ENCODE peak calls at places on chromosome 5, in ten cellular contexts. One of them, this sample, is unnamed.
A peak's percentile ranks its signal among the peaks of the same experiment; 100 is the strongest.

GRCh38 chr5:118365718-118366117 is 622.6 kb downstream of the DTWD2 start:
- DNase-seq in A549: no peak
- DNase-seq in stomach: no peak
- DNase-seq in upper lobe of left lung: no peak
- DNase-seq in suprapubic skin: no peak
- DNase-seq in ovary: no peak
- DNase-seq in tibial nerve: no peak
- DNase-seq in HepG2: no peak
- DNase-seq in H1: no peak
- DNase-seq in esophagus muscularis mucosa: no peak
- DNase-seq in this sample: no peak

GRCh38 chr5:15260347-15261278 is 239.4 kb upstream of the FBXL7 start:
- DNase-seq in A549: no peak
- DNase-seq in stomach: no peak
- DNase-seq in upper lobe of left lung: no peak
- DNase-seq in suprapubic skin: no peak
- DNase-seq in ovary: no peak
- DNase-seq in tibial nerve: no peak
- DNase-seq in HepG2: no peak
- DNase-seq in H1: no peak
- DNase-seq in esophagus muscularis mucosa: no peak
- DNase-seq in this sample: no peak

GRCh38 chr5:171092194-171092593 is 216.9 kb upstream of the TLX3 start:
- DNase-seq in A549: peak; percentile 3
- DNase-seq in stomach: no peak
- DNase-seq in upper lobe of left lung: no peak
- DNase-seq in suprapubic skin: no peak
- DNase-seq in ovary: no peak
- DNase-seq in tibial nerve: no peak
- DNase-seq in HepG2: no peak
- DNase-seq in H1: no peak
- DNase-seq in esophagus muscularis mucosa: no peak
- DNase-seq in this sample: no peak

GRCh38 chr5:132473608-132474007 is 17.0 kb downstream of the IRF1 start:
- DNase-seq in A549: no peak
- DNase-seq in stomach: peak; percentile 10
- DNase-seq in upper lobe of left lung: no peak
- DNase-seq in suprapubic skin: peak; percentile 49
- DNase-seq in ovary: no peak
- DNase-seq in tibial nerve: no peak
- DNase-seq in HepG2: no peak
- DNase-seq in H1: no peak
- DNase-seq in esophagus muscularis mucosa: no peak
- DNase-seq in this sample: peak; percentile 3

GRCh38 chr5:61450170-61450815 is 118.2 kb downstream of the ZSWIM6 start:
- DNase-seq in A549: peak; percentile 82
- DNase-seq in stomach: no peak
- DNase-seq in upper lobe of left lung: no peak
- DNase-seq in suprapubic skin: no peak
- DNase-seq in ovary: no peak
- DNase-seq in tibial nerve: no peak
- DNase-seq in HepG2: no peak
- DNase-seq in H1: no peak
- DNase-seq in esophagus muscularis mucosa: no peak
- DNase-seq in this sample: no peak

GRCh38 chr5:66958984-66959641 is 237.5 kb downstream of the CD180 start:
- DNase-seq in A549: peak; percentile 44
- DNase-seq in stomach: no peak
- DNase-seq in upper lobe of left lung: peak; percentile 62
- DNase-seq in suprapubic skin: peak; percentile 62
- DNase-seq in ovary: peak; percentile 28
- DNase-seq in tibial nerve: no peak
- DNase-seq in HepG2: no peak
- DNase-seq in H1: no peak
- DNase-seq in esophagus muscularis mucosa: no peak
- DNase-seq in this sample: no peak

GRCh38 chr5:173535976-173536639 is 80.3 kb downstream of the BOD1 start:
- DNase-seq in A549: no peak
- DNase-seq in stomach: no peak
- DNase-seq in upper lobe of left lung: no peak
- DNase-seq in suprapubic skin: no peak
- DNase-seq in ovary: no peak
- DNase-seq in tibial nerve: no peak
- DNase-seq in HepG2: no peak
- DNase-seq in H1: no peak
- DNase-seq in esophagus muscularis mucosa: no peak
- DNase-seq in this sample: no peak

GRCh38 chr5:123582570-123583293 is 70.8 kb downstream of the CSNK1G3 start:
- DNase-seq in A549: no peak
- DNase-seq in stomach: no peak
- DNase-seq in upper lobe of left lung: no peak
- DNase-seq in suprapubic skin: no peak
- DNase-seq in ovary: no peak
- DNase-seq in tibial nerve: no peak
- DNase-seq in HepG2: no peak
- DNase-seq in H1: no peak
- DNase-seq in esophagus muscularis mucosa: no peak
- DNase-seq in this sample: no peak

GRCh38 chr5:33310471-33310870 is 130.3 kb upstream of the TARS1 start:
- DNase-seq in A549: peak; percentile 12
- DNase-seq in stomach: no peak
- DNase-seq in upper lobe of left lung: no peak
- DNase-seq in suprapubic skin: no peak
- DNase-seq in ovary: no peak
- DNase-seq in tibial nerve: no peak
- DNase-seq in HepG2: no peak
- DNase-seq in H1: no peak
- DNase-seq in esophagus muscularis mucosa: no peak
- DNase-seq in this sample: no peak

GRCh38 chr5:83714780-83715179 is 5.9 kb downstream of the HAPLN1 start:
- DNase-seq in A549: no peak
- DNase-seq in stomach: no peak
- DNase-seq in upper lobe of left lung: no peak
- DNase-seq in suprapubic skin: no peak
- DNase-seq in ovary: no peak
- DNase-seq in tibial nerve: no peak
- DNase-seq in HepG2: no peak
- DNase-seq in H1: no peak
- DNase-seq in esophagus muscularis mucosa: no peak
- DNase-seq in this sample: no peak

GRCh38 chr5:173498871-173499470 is 117.5 kb downstream of the BOD1 start:
- DNase-seq in A549: no peak
- DNase-seq in stomach: no peak
- DNase-seq in upper lobe of left lung: no peak
- DNase-seq in suprapubic skin: no peak
- DNase-seq in ovary: peak; percentile 49
- DNase-seq in tibial nerve: no peak
- DNase-seq in HepG2: peak; percentile 50
- DNase-seq in H1: no peak
- DNase-seq in esophagus muscularis mucosa: peak; percentile 87
- DNase-seq in this sample: no peak

GRCh38 chr5:134592141-134592746 is 40.4 kb downstream of the SAR1B start:
- DNase-seq in A549: no peak
- DNase-seq in stomach: peak; percentile 60
- DNase-seq in upper lobe of left lung: no peak
- DNase-seq in suprapubic skin: no peak
- DNase-seq in ovary: no peak
- DNase-seq in tibial nerve: no peak
- DNase-seq in HepG2: no peak
- DNase-seq in H1: peak; percentile 54
- DNase-seq in esophagus muscularis mucosa: no peak
- DNase-seq in this sample: no peak

GRCh38 chr5:56356121-56356875 is 123.2 kb upstream of the ANKRD55 start:
- DNase-seq in A549: no peak
- DNase-seq in stomach: no peak
- DNase-seq in upper lobe of left lung: no peak
- DNase-seq in suprapubic skin: no peak
- DNase-seq in ovary: no peak
- DNase-seq in tibial nerve: no peak
- DNase-seq in HepG2: peak; percentile 41
- DNase-seq in H1: no peak
- DNase-seq in esophagus muscularis mucosa: no peak
- DNase-seq in this sample: no peak

GRCh38 chr5:95712347-95712958 is 18.7 kb upstream of the RHOBTB3 start:
- DNase-seq in A549: peak; percentile 79
- DNase-seq in stomach: no peak
- DNase-seq in upper lobe of left lung: peak; percentile 49
- DNase-seq in suprapubic skin: no peak
- DNase-seq in ovary: no peak
- DNase-seq in tibial nerve: no peak
- DNase-seq in HepG2: no peak
- DNase-seq in H1: no peak
- DNase-seq in esophagus muscularis mucosa: no peak
- DNase-seq in this sample: no peak

GRCh38 chr5:140468188-140468587 is 66.6 kb downstream of the ANKHD1 start:
- DNase-seq in A549: no peak
- DNase-seq in stomach: no peak
- DNase-seq in upper lobe of left lung: no peak
- DNase-seq in suprapubic skin: no peak
- DNase-seq in ovary: no peak
- DNase-seq in tibial nerve: no peak
- DNase-seq in HepG2: no peak
- DNase-seq in H1: no peak
- DNase-seq in esophagus muscularis mucosa: no peak
- DNase-seq in this sample: no peak

GRCh38 chr5:103057208-103058130 is 62.5 kb downstream of the GIN1 start:
- DNase-seq in A549: peak; percentile 29
- DNase-seq in stomach: no peak
- DNase-seq in upper lobe of left lung: no peak
- DNase-seq in suprapubic skin: no peak
- DNase-seq in ovary: no peak
- DNase-seq in tibial nerve: no peak
- DNase-seq in HepG2: no peak
- DNase-seq in H1: no peak
- DNase-seq in esophagus muscularis mucosa: no peak
- DNase-seq in this sample: no peak

GRCh38 chr5:176560364-176560763 is 11.2 kb downstream of the CDHR2 start:
- DNase-seq in A549: no peak
- DNase-seq in stomach: no peak
- DNase-seq in upper lobe of left lung: no peak
- DNase-seq in suprapubic skin: no peak
- DNase-seq in ovary: no peak
- DNase-seq in tibial nerve: no peak
- DNase-seq in HepG2: no peak
- DNase-seq in H1: no peak
- DNase-seq in esophagus muscularis mucosa: no peak
- DNase-seq in this sample: no peak

GRCh38 chr5:145976431-145977155 is 40.2 kb downstream of the SH3RF2 start:
- DNase-seq in A549: peak; percentile 44
- DNase-seq in stomach: no peak
- DNase-seq in upper lobe of left lung: peak; percentile 22
- DNase-seq in suprapubic skin: no peak
- DNase-seq in ovary: no peak
- DNase-seq in tibial nerve: no peak
- DNase-seq in HepG2: no peak
- DNase-seq in H1: no peak
- DNase-seq in esophagus muscularis mucosa: no peak
- DNase-seq in this sample: no peak

GRCh38 chr5:74131256-74131655 is 505.3 kb downstream of the ARHGEF28 start:
- DNase-seq in A549: no peak
- DNase-seq in stomach: no peak
- DNase-seq in upper lobe of left lung: no peak
- DNase-seq in suprapubic skin: no peak
- DNase-seq in ovary: no peak
- DNase-seq in tibial nerve: no peak
- DNase-seq in HepG2: no peak
- DNase-seq in H1: no peak
- DNase-seq in esophagus muscularis mucosa: no peak
- DNase-seq in this sample: no peak

GRCh38 chr5:68740204-68740910 is 353.5 kb upstream of the SLC30A5 start:
- DNase-seq in A549: no peak
- DNase-seq in stomach: no peak
- DNase-seq in upper lobe of left lung: no peak
- DNase-seq in suprapubic skin: no peak
- DNase-seq in ovary: no peak
- DNase-seq in tibial nerve: no peak
- DNase-seq in HepG2: no peak
- DNase-seq in H1: no peak
- DNase-seq in esophagus muscularis mucosa: no peak
- DNase-seq in this sample: no peak
- TF ChIP-seq EP300 in A549: no peak
- TF ChIP-seq EP300 in stomach: no peak
- TF ChIP-seq EP300 in upper lobe of left lung: no peak
- TF ChIP-seq EP300 in suprapubic skin: no peak
- TF ChIP-seq EP300 in ovary: no peak
- TF ChIP-seq EP300 in tibial nerve: no peak
- TF ChIP-seq EP300 in HepG2: no peak
- TF ChIP-seq EP300 in H1: no peak
- TF ChIP-seq EP300 in esophagus muscularis mucosa: no peak
- TF ChIP-seq EP300 in this sample: no peak

GRCh38 chr5:8576178-8576577 is 707.2 kb downstream of the MTRR start:
- DNase-seq in A549: no peak
- DNase-seq in stomach: no peak
- DNase-seq in upper lobe of left lung: no peak
- DNase-seq in suprapubic skin: no peak
- DNase-seq in ovary: no peak
- DNase-seq in tibial nerve: no peak
- DNase-seq in HepG2: no peak
- DNase-seq in H1: no peak
- DNase-seq in esophagus muscularis mucosa: no peak
- DNase-seq in this sample: no peak
- TF ChIP-seq EP300 in A549: no peak
- TF ChIP-seq EP300 in stomach: no peak
- TF ChIP-seq EP300 in upper lobe of left lung: no peak
- TF ChIP-seq EP300 in suprapubic skin: no peak
- TF ChIP-seq EP300 in ovary: no peak
- TF ChIP-seq EP300 in tibial nerve: no peak
- TF ChIP-seq EP300 in HepG2: no peak
- TF ChIP-seq EP300 in H1: no peak
- TF ChIP-seq EP300 in esophagus muscularis mucosa: no peak
- TF ChIP-seq EP300 in this sample: no peak

GRCh38 chr5:16733597-16733996 is 116.8 kb upstream of the RETREG1 start:
- DNase-seq in A549: no peak
- DNase-seq in stomach: no peak
- DNase-seq in upper lobe of left lung: no peak
- DNase-seq in suprapubic skin: no peak
- DNase-seq in ovary: no peak
- DNase-seq in tibial nerve: no peak
- DNase-seq in HepG2: no peak
- DNase-seq in H1: no peak
- DNase-seq in esophagus muscularis mucosa: no peak
- DNase-seq in this sample: no peak
- TF ChIP-seq EP300 in A549: no peak
- TF ChIP-seq EP300 in stomach: no peak
- TF ChIP-seq EP300 in upper lobe of left lung: no peak
- TF ChIP-seq EP300 in suprapubic skin: no peak
- TF ChIP-seq EP300 in ovary: no peak
- TF ChIP-seq EP300 in tibial nerve: no peak
- TF ChIP-seq EP300 in HepG2: no peak
- TF ChIP-seq EP300 in H1: no peak
- TF ChIP-seq EP300 in esophagus muscularis mucosa: no peak
- TF ChIP-seq EP300 in this sample: no peak

DNA sequence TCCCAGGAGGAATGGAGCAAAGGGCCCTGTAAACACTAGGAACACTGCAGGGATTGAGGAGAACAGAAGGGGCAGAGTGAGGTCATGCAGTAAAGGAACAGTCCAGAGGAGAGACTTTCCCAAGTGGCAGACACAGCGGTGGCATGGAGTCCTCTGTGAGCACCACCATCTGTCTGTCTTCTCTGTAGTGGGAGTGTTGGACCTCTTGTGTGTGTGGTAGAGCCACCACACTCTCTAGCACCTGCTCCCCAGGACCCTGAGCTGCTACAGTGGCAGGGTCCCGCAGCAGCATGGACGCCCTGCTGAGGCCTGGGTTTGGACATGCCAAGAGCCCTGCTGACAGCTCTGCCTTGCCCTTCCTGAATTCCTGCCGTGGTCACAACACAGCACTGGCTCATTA is 75.7 kb upstream of the LARP1 start:
- DNase-seq in A549: no peak
- DNase-seq in stomach: no peak
- DNase-seq in upper lobe of left lung: no peak
- DNase-seq in suprapubic skin: no peak
- DNase-seq in ovary: no peak
- DNase-seq in tibial nerve: no peak
- DNase-seq in HepG2: no peak
- DNase-seq in H1: no peak
- DNase-seq in esophagus muscularis mucosa: no peak
- DNase-seq in this sample: no peak
- TF ChIP-seq EP300 in A549: no peak
- TF ChIP-seq EP300 in stomach: no peak
- TF ChIP-seq EP300 in upper lobe of left lung: no peak
- TF ChIP-seq EP300 in suprapubic skin: no peak
- TF ChIP-seq EP300 in ovary: no peak
- TF ChIP-seq EP300 in tibial nerve: no peak
- TF ChIP-seq EP300 in HepG2: no peak
- TF ChIP-seq EP300 in H1: no peak
- TF ChIP-seq EP300 in esophagus muscularis mucosa: no peak
- TF ChIP-seq EP300 in this sample: no peak